ENCODE peak calls at places on chromosome 12, in four cellular contexts. T is IMR-90, E is left ventricle myocardium inferior, P is heart right ventricle. X is an unnamed sample. For H3K36me3, the result is how much of the 10 kb centered on the place peaks cover.

GRCh38 chr12:28023156-28023887 is 50.8 kb upstream of the PTHLH start:
- DNase-seq in T (peak), E (no peak), P (no peak), X (peak)

GRCh38 chr12:32603071-32603470 is 76.0 kb upstream of the DNM1L start:
- DNase-seq in T (no peak), E (no peak), P (no peak), X (no peak)

GRCh38 chr12:69838086-69838440 is 13.0 kb downstream of the MYRFL start:
- DNase-seq in T (no peak), E (no peak), P (no peak), X (no peak)

GRCh38 chr12:106919910-106920544 is 35.7 kb upstream of the TMEM263 start:
- DNase-seq in T (peak), E (no peak), P (peak), X (peak)

GRCh38 chr12:106766393-106766826 is 8.1 kb upstream of the RIC8B start:
- DNase-seq in T (no peak), E (peak), P (peak), X (no peak)

GRCh38 chr12:102249073-102249854 is 51.6 kb upstream of the PMCH start:
- DNase-seq in T (peak), E (no peak), P (no peak), X (no peak)

GRCh38 chr12:129069886-129070285 is 216.6 kb downstream of the GLT1D1 start:
- DNase-seq in T (no peak), E (no peak), P (no peak), X (no peak)

GRCh38 chr12:100752841-100753240 is 41.7 kb upstream of the ANO4 start:
- DNase-seq in T (no peak), E (no peak), P (no peak), X (no peak)

GRCh38 chr12:82608706-82609105 is 78.0 kb upstream of the TMTC2 start:
- DNase-seq in T (peak), E (no peak), P (no peak), X (peak)

GRCh38 chr12:3045989-3046388 is 31.2 kb upstream of the TSPAN9 start:
- DNase-seq in T (no peak), E (no peak), P (no peak), X (no peak)

GRCh38 chr12:100345020-100345767 is 11.7 kb upstream of the SLC17A8 start:
- DNase-seq in T (no peak), E (no peak), P (no peak), X (no peak)

GRCh38 chr12:3655331-3655900 is 97.5 kb downstream of the CRACR2A start:
- DNase-seq in T (no peak), E (no peak), P (no peak), X (no peak)

GRCh38 chr12:42372154-42372791 is 46.3 kb downstream of the PPHLN1 start:
- DNase-seq in T (peak), E (no peak), P (peak), X (peak)

GRCh38 chr12:78149459-78149858 is 318.8 kb downstream of the NAV3 start:
- DNase-seq in T (no peak), E (no peak), P (no peak), X (no peak)

GRCh38 chr12:15074351-15074750 is 101.5 kb downstream of the PDE6H start:
- DNase-seq in T (peak), E (no peak), P (no peak), X (no peak)

GRCh38 chr12:1676043-1676442 is 14.8 kb upstream of the ADIPOR2 start:
- DNase-seq in T (no peak), E (no peak), P (no peak), X (no peak)

GRCh38 chr12:47032644-47033043 is 46.8 kb upstream of the PCED1B start:
- DNase-seq in T (peak), E (no peak), P (peak), X (peak)

GRCh38 chr12:116150001-116150400 is 127.5 kb downstream of the MED13L start:
- DNase-seq in T (no peak), E (no peak), P (no peak), X (no peak)

GRCh38 chr12:6132496-6132895 is 8.0 kb upstream of the VWF start:
- DNase-seq in T (no peak), E (no peak), P (no peak), X (no peak)

GRCh38 chr12:6840428-6841138 is at the start of gene GNB3:
- DNase-seq in T (no peak), E (peak), P (peak), X (no peak)

GRCh38 chr12:42588308-42588836 is 1.2 kb downstream of the PRICKLE1 start:
- DNase-seq in T (peak), E (no peak), P (peak), X (no peak)

GRCh38 chr12:117158911-117159310 is 31.4 kb downstream of the FBXO21 start:
- DNase-seq in T (peak), E (no peak), P (no peak), X (peak)

GRCh38 chr12:15899282-15899870 is 11.8 kb upstream of the DERA start:
- DNase-seq in T (no peak), E (no peak), P (no peak), X (no peak)

GRCh38 chr12:119964123-119964522 is 24.9 kb upstream of the BICDL1 start:
- DNase-seq in T (no peak), E (no peak), P (no peak), X (no peak)

GRCh38 chr12:104370989-104371870 is 67.7 kb downstream of the EID3 start:
- DNase-seq in T (peak), E (no peak), P (no peak), X (peak)

GRCh38 chr12:124352839-124353238 is 57.9 kb downstream of the RFLNA start:
- DNase-seq in T (no peak), E (peak), P (peak), X (peak)

GRCh38 chr12:44839785-44840184 is 36.3 kb downstream of the NELL2 start:
- DNase-seq in T (no peak), E (no peak), P (no peak), X (no peak)

GRCh38 chr12:53258541-53259539 is 9.3 kb upstream of the ESPL1 start:
- DNase-seq in T (no peak), E (no peak), P (no peak), X (no peak)

GRCh38 chr12:56084958-56085543 is 5.1 kb downstream of the ERBB3 start:
- DNase-seq in T (no peak), E (no peak), P (no peak), X (no peak)

GRCh38 chr12:6542209-6543009 is 8.1 kb downstream of the GAPDH start:
- DNase-seq in T (no peak), E (no peak), P (no peak), X (no peak)

GRCh38 chr12:31370645-31371620 is 45.0 kb upstream of the SINHCAF start:
- DNase-seq in T (no peak), E (no peak), P (no peak), X (no peak)

GRCh38 chr12:117486840-117487659 is 125.6 kb upstream of the NOS1 start:
- DNase-seq in T (no peak), E (no peak), P (no peak), X (peak)

GRCh38 chr12:88633312-88633711 is 53.0 kb upstream of the KITLG start:
- DNase-seq in T (peak), E (no peak), P (no peak), X (no peak)

DNA sequence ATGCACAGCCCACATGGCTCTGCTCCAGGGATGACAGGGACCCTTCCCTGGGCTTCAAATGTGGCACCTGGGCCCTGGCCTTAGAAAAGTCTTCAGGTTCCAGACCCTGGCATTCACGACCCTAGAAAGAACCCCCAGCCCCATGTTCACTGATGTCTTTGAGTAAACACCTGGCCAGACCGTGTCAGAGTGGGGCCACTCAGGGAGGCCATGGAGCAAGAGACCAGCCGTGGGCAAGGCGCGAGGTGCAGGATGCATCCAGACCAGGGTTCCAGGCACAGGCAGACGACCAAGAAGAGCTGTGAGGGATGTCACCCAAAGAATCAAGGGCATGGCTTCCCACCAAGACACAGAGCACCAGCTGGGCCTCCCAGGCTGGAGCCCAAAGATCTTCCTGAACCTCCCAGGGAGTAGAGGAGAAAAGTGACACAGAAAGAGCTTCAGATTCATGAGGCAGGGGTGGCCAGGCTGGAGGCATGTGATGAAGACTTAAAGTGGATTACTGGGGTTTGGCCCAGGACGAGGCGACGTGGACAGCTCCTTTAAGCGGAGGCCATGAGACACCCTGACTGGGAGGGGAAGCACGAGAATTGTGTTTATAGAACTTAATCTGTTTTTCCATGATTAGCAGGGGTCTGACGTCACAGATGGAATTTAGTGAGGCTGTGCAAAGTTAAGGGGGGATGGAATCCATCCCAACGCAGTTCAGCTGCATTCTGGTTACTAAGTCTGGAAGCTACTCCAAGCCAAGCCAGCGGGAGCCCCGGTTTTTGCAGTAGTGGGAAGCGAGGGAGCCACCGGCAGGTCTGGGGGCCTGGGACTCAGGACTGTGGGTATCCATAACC is 61.6 kb downstream of the ARL6IP4 start:
- DNase-seq in T (peak), E (no peak), P (no peak), X (peak)
- TF ChIP-seq CTCF in T (no peak), E (no peak), P (no peak), X (no peak)

GRCh38 chr12:111505601-111506036 is 93.5 kb downstream of the ATXN2 start:
- DNase-seq in T (no peak), E (no peak), P (no peak), X (no peak)
- H3K36me3 ChIP-seq in T (under half), E (half or more), P (under half), X (under half)

GRCh38 chr12:24846689-24847088 is 102.2 kb downstream of the BCAT1 start:
- DNase-seq in T (no peak), E (no peak), P (no peak), X (no peak)
- TF ChIP-seq CTCF in T (no peak), E (no peak), P (no peak), X (no peak)

GRCh38 chr12:49052451-49053208 is 8.0 kb downstream of the KMT2D start:
- DNase-seq in T (no peak), E (no peak), P (no peak), X (no peak)
- H3K36me3 ChIP-seq in T (half or more), E (half or more), P (under half), X (half or more)

DNA sequence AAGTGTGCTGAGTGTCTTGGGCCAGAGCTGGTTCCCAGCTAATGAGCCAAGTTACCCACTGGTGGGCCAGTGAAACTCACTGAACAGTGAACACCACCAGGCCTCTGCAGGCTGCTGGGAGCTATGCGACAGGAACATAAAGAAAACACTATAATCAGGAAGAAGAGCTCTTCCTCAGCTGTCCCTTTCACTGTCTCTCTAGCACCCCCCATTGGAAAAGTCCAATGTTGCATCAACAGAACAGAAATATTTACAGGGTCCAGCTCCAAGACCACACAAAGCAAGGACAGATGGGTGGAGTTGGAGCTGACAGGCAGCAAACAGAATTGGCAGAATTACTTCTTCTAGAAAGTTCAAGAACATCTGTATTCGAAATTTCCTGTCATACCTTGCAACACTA is 903.6 kb upstream of the TMEM132C start:
- DNase-seq in T (no peak), E (no peak), P (no peak), X (peak)
- TF ChIP-seq CTCF in T (peak), E (no peak), P (no peak), X (peak)

X was measured in brain microvascular endothelial cell.